ENCODE peak calls at places on chromosomes 12 and 14, in four cellular contexts. V is cardiac muscle cell, J is NCI-H2081, B is HT-29. W is an unnamed sample.

GRCh38 chr12:6951551-6952120 is 480 bp downstream of the PTPN6 start:
- DNase-seq in V (no peak), J (no peak), B (no peak), W (no peak)

GRCh38 chr14:30966415-30967363 is 58.8 kb upstream of the AP4S1 start:
- DNase-seq in V (no peak), J (no peak), B (no peak), W (no peak)

GRCh38 chr12:107169200-107169599 is 75.9 kb upstream of the CRY1 start:
- DNase-seq in V (no peak), J (peak), B (no peak), W (no peak)

GRCh38 chr12:37666069-37666781 is 650.3 kb upstream of the ALG10B start:
- DNase-seq in V (no peak), J (no peak), B (no peak), W (no peak)

GRCh38 chr12:108090932-108091331 is 38.2 kb upstream of the WSCD2 start:
- DNase-seq in V (no peak), J (no peak), B (no peak), W (no peak)

GRCh38 chr14:51369814-51370213 is 129.8 kb downstream of the TMX1 start:
- DNase-seq in V (no peak), J (no peak), B (peak), W (no peak)

GRCh38 chr14:63273717-63274673 is 44.7 kb downstream of the GPHB5 start:
- DNase-seq in V (no peak), J (no peak), B (no peak), W (no peak)

GRCh38 chr12:47577213-47577612 is 128.6 kb downstream of the RPAP3 start:
- DNase-seq in V (no peak), J (peak), B (no peak), W (no peak)

GRCh38 chr12:61758661-61759060 is 501.5 kb upstream of the USP15 start:
- DNase-seq in V (no peak), J (no peak), B (no peak), W (no peak)

GRCh38 chr14:24695265-24696241 is 61.6 kb upstream of the GZMB start:
- DNase-seq in V (no peak), J (no peak), B (no peak), W (no peak)

GRCh38 chr14:68785817-68786490 is 6.9 kb downstream of the ZFP36L1 start:
- DNase-seq in V (no peak), J (no peak), B (peak), W (no peak)

GRCh38 chr12:104480826-104481457 is 24.2 kb downstream of the CHST11 start:
- DNase-seq in V (no peak), J (no peak), B (no peak), W (no peak)

GRCh38 chr14:83988274-83988673 is 1541.7 kb upstream of the FLRT2 start:
- DNase-seq in V (no peak), J (no peak), B (no peak), W (no peak)

GRCh38 chr12:12927211-12928079 is 24.5 kb downstream of the GPRC5D start:
- DNase-seq in V (peak), J (peak), B (peak), W (peak)

GRCh38 chr14:94597788-94598187 is 14.4 kb upstream of the SERPINA3 start:
- DNase-seq in V (no peak), J (no peak), B (no peak), W (no peak)

GRCh38 chr14:45907782-45908181 is 654.8 kb upstream of the MIS18BP1 start:
- DNase-seq in V (no peak), J (no peak), B (no peak), W (no peak)

GRCh38 chr12:89160716-89161123 is 191.6 kb downstream of the DUSP6 start:
- DNase-seq in V (no peak), J (no peak), B (no peak), W (no peak)

GRCh38 chr12:3685813-3686212 is 67.1 kb downstream of the CRACR2A start:
- DNase-seq in V (no peak), J (no peak), B (no peak), W (no peak)

GRCh38 chr12:41856228-41856627 is 288.4 kb downstream of the GXYLT1 start:
- DNase-seq in V (no peak), J (no peak), B (no peak), W (no peak)

GRCh38 chr14:68809524-68809923 is 16.7 kb upstream of the ZFP36L1 start:
- DNase-seq in V (no peak), J (no peak), B (no peak), W (no peak)

GRCh38 chr12:115158816-115159215 is 474.8 kb upstream of the TBX3 start:
- DNase-seq in V (peak), J (no peak), B (no peak), W (no peak)

GRCh38 chr12:131640436-131640969 is 70.4 kb upstream of the SFSWAP start:
- DNase-seq in V (no peak), J (no peak), B (no peak), W (no peak)

GRCh38 chr14:102917469-102918211 is 4.8 kb upstream of the AMN start:
- DNase-seq in V (peak), J (peak), B (no peak), W (peak)